ENCODE peak calls at places on chromosomes 13 and 19, in six cellular contexts. W, U, G, F, L and C are unnamed samples.
A peak's percentile ranks its signal among the peaks of the same experiment; 100 is the strongest.

GRCh38 chr19:33293255-33294057 is 8.9 kb downstream of the CEBPA start:
- DNase-seq in W (peak; percentile 71), U (peak; percentile 48), G (no peak), F (no peak), L (peak; percentile 81), C (no peak)

GRCh38 chr19:34229721-34230120 is 24.6 kb upstream of the GARRE1 start:
- DNase-seq in W (no peak), U (no peak), G (no peak), F (no peak), L (no peak), C (no peak)

GRCh38 chr19:46860125-46860845 is 512 bp upstream of the ARHGAP35 start:
- DNase-seq in W (peak; percentile 98), U (peak; percentile 99), G (peak; percentile 99), F (peak; percentile 95), L (peak; percentile 96), C (peak; percentile 97)

GRCh38 chr19:4660993-4661392 is 9.1 kb downstream of the MYDGF start:
- DNase-seq in W (peak; percentile 9), U (no peak), G (no peak), F (no peak), L (no peak), C (no peak)

GRCh38 chr13:37406031-37406430 is 192.5 kb downstream of the POSTN start:
- DNase-seq in W (no peak), U (no peak), G (no peak), F (no peak), L (no peak), C (no peak)

GRCh38 chr13:46142692-46143238 is 37.9 kb upstream of the CPB2 start:
- DNase-seq in W (no peak), U (no peak), G (no peak), F (no peak), L (no peak), C (no peak)

GRCh38 chr13:27007166-27007565 is 164.4 kb downstream of the USP12 start:
- DNase-seq in W (no peak), U (no peak), G (no peak), F (no peak), L (no peak), C (no peak)

GRCh38 chr13:43006893-43007631 is 15.0 kb upstream of the EPSTI1 start:
- DNase-seq in W (peak; percentile 63), U (peak; percentile 43), G (no peak), F (no peak), L (no peak), C (no peak)

GRCh38 chr19:1616875-1617274 is 11.6 kb upstream of the UQCR11 start:
- DNase-seq in W (no peak), U (no peak), G (no peak), F (no peak), L (no peak), C (no peak)

GRCh38 chr19:4064073-4064550 is 2.6 kb downstream of the ZBTB7A start:
- DNase-seq in W (peak; percentile 37), U (no peak), G (peak; percentile 42), F (no peak), L (no peak), C (no peak)

DNA sequence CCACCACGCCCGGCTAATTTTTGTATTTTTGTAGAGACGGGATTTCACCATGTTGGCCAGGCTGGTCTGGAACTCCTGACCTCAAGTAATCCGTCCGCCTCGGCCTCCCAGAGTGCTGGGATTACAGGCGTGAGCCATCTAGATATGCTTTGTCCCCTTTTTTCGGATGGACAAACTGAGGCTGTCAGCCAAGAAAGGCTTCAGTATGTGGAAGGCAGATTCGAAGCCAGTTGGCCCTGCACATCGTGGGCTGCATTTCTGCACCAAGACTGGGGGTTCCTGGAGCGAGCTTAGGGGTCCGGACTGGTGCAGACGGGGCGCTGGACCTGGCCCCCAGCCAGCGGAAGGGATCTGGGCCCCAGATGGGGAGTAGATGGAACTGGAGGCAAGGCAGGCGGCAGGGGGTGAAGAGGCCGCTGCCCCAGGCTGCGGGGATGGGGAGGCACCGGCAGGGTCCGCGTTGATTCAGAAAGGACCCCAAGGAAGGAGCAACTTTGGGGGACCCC is 9.7 kb upstream of the JUND start:
- DNase-seq in W (no peak), U (no peak), G (no peak), F (no peak), L (no peak), C (no peak)
- H3K23ac ChIP-seq in W (no peak overlapping the region), U (peak overlapping the region; percentile 81), G (no peak overlapping the region), F (no peak overlapping the region), L (no peak overlapping the region), C (peak overlapping the region; percentile 32)

DNA sequence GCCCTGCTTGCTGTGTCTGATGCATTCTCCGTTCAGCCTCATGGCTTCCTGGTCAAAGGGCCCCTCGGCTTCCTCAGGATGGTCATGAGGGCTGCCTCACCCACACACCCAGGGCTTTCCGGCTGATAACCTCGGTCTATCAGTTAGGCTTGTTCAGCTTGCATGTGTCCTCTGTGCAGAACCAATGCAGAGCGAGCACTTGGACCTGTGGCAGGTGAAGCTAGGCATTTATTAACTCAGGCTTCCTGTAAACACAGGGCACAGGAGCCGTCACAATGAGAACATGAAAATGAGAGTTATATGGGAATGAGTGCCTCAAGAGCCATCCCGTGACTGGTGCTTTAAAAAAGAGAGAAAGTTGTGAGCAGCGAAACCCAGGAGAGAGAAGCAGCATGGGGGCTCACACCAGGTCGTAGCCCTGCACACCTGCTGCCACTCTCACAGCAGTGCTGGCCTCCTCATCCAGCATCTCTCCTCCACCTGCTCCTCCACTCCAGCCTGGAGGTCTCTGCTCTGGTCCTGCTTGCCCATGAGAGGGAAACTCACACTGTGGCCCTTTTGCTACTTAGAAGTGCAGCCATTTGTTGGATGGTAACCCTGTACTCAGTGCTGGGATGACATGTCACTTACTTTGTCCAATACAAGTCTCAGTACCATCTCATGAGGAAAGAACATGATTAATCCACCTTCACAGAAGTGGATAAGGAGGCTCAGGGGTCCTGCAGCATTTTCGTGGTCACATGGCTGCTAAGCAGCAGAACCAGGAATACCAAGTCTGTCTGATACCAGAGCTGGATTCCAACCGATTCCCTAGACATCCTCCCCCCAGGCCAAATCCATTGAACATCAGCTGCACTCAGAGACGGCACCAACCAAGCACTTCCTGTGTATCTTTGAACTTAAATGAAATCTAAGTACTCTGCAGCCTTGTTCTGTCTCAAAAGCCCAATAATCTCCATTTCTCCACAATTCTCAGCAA is 50.5 kb upstream of the IRS2 start:
- DNase-seq in W (no peak), U (no peak), G (no peak), F (no peak), L (no peak), C (no peak)
- H3K14ac ChIP-seq in W (no peak overlapping the region), U (peak overlapping the region; percentile 30), G (no peak overlapping the region), F (no peak overlapping the region), L (no peak overlapping the region), C (no peak overlapping the region)

GRCh38 chr19:42397315-42398166 is 7.4 kb upstream of the CNFN start:
- DNase-seq in W (no peak), U (no peak), G (no peak), F (no peak), L (no peak), C (no peak)

GRCh38 chr19:42396248-42396541 is 6.1 kb upstream of the CNFN start:
- DNase-seq in W (no peak), U (no peak), G (no peak), F (no peak), L (no peak), C (no peak)

GRCh38 chr19:42400404-42400803 is 10.3 kb upstream of the CNFN start:
- DNase-seq in W (no peak), U (no peak), G (no peak), F (no peak), L (no peak), C (no peak)

GRCh38 chr19:42394751-42395150 is 4.7 kb upstream of the CNFN start:
- DNase-seq in W (peak; percentile 10), U (peak; percentile 34), G (no peak), F (no peak), L (peak; percentile 75), C (no peak)

GRCh38 chr19:42396542-42397314 is 6.6 kb upstream of the CNFN start:
- DNase-seq in W (peak; percentile 99), U (peak; percentile 99), G (peak; percentile 100), F (peak; percentile 97), L (peak; percentile 100), C (peak; percentile 98)
- H4K8ac ChIP-seq in W (peak overlapping the region; percentile 55), U (peak overlapping the region; percentile 89), G (no peak overlapping the region), F (peak overlapping the region; percentile 78), L (peak overlapping the region; percentile 95), C (no peak overlapping the region)

GRCh38 chr19:6275170-6275744 is 4.5 kb downstream of the MLLT1 start:
- DNase-seq in W (no peak), U (no peak), G (no peak), F (no peak), L (no peak), C (no peak)
- H3K23ac ChIP-seq in W (peak overlapping the region; percentile 21), U (no peak overlapping the region), G (no peak overlapping the region), F (no peak overlapping the region), L (no peak overlapping the region), C (no peak overlapping the region)

DNA sequence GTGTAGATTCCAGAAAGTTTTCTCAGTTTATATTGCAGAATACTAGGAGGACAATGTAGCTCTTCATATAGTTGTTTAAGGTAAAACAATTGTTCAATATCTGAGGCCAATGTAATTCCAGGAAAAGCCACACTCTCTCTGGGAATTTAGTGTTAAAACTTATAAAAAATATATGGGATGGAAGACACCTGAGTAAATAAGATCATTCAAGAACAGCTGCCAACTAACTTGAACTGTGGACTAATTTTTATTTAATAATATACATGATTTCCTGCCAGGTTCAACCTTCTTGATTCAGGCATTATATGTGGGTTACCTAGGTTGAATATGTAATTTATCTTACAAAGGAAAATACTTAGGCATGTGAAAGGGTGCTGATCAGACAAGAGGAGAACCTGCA is 841.1 kb upstream of the PRR20A start:
- DNase-seq in W (no peak), U (no peak), G (no peak), F (no peak), L (no peak), C (no peak)
- H3K14ac ChIP-seq in W (no peak overlapping the region), U (no peak overlapping the region), G (no peak overlapping the region), F (no peak overlapping the region), L (no peak overlapping the region), C (no peak overlapping the region)

GRCh38 chr13:28056970-28057712 is 43.2 kb downstream of the FLT3 start:
- DNase-seq in W (no peak), U (no peak), G (no peak), F (no peak), L (no peak), C (no peak)
- H4K8ac ChIP-seq in W (no peak overlapping the region), U (no peak overlapping the region), G (no peak overlapping the region), F (no peak overlapping the region), L (no peak overlapping the region), C (no peak overlapping the region)

GRCh38 chr19:12095111-12095790 is 30.7 kb downstream of the ZNF844 start:
- DNase-seq in W (peak; percentile 64), U (peak; percentile 16), G (no peak), F (no peak), L (no peak), C (no peak)
- H3K23ac ChIP-seq in W (no peak overlapping the region), U (no peak overlapping the region), G (no peak overlapping the region), F (no peak overlapping the region), L (no peak overlapping the region), C (no peak overlapping the region)